ENCODE peak calls at places on chromosomes 2 and 18, in ten cellular contexts. D is A549; H is prostate gland; K is right cardiac atrium; Q is GM23338; P is CD4-positive, alpha-beta memory T cell; Y is osteoblast; A is heart left ventricle; I is adrenal gland; E is lower lobe of right lung. F is an unnamed sample.

GRCh38 chr2:96150791-96151594 is 5.8 kb upstream of the DUSP2 start:
- DNase-seq in Q (no peak), I (no peak), H (no peak), P (no peak), D (no peak), K (no peak), A (no peak), E (peak; percentile 27), Y (peak; percentile 64), F (no peak)

GRCh38 chr2:12738112-12738485 is 21.4 kb downstream of the TRIB2 start:
- DNase-seq in I (no peak), Y (no peak), P (no peak), Q (no peak), E (no peak), A (no peak), K (no peak), H (no peak), D (no peak), F (no peak)

GRCh38 chr2:71277536-71278103 is 50.7 kb upstream of the PAIP2B start:
- DNase-seq in H (no peak), P (no peak), E (peak; percentile 53), Q (peak; percentile 82), D (peak; percentile 75), I (peak; percentile 63), K (peak; percentile 81), Y (peak; percentile 85), A (peak; percentile 63), F (peak; percentile 40)

GRCh38 chr2:26008851-26009566 is 24.9 kb upstream of the RAB10 start:
- DNase-seq in H (peak; percentile 89), K (peak; percentile 76), A (peak; percentile 69), P (no peak), Y (peak; percentile 90), Q (no peak), E (peak; percentile 82), I (peak; percentile 82), D (peak; percentile 68), F (no peak)

GRCh38 chr2:132437852-132438649 is 21.4 kb downstream of the GPR39 start:
- DNase-seq in D (no peak), K (no peak), A (no peak), E (no peak), H (no peak), Y (no peak), I (no peak), Q (no peak), P (no peak), F (no peak)

GRCh38 chr2:9820020-9820973 is 23.0 kb upstream of the TAF1B start:
- DNase-seq in P (no peak), Y (peak; percentile 90), H (no peak), Q (peak; percentile 59), D (no peak), I (peak; percentile 48), K (no peak), E (peak; percentile 48), A (no peak), F (peak; percentile 48)

GRCh38 chr2:147884796-147885195 is 40.0 kb downstream of the ACVR2A start:
- DNase-seq in Y (no peak), D (no peak), I (no peak), K (no peak), E (no peak), H (no peak), Q (no peak), A (no peak), P (no peak), F (no peak)

GRCh38 chr2:68807821-68808266 is 63.4 kb downstream of the BMP10 start:
- DNase-seq in H (peak; percentile 88), Q (no peak), I (no peak), E (peak; percentile 60), K (peak; percentile 72), Y (no peak), A (no peak), D (no peak), P (no peak), F (no peak)

GRCh38 chr2:175914846-175915245 is 87.2 kb downstream of the LNPK start:
- DNase-seq in E (no peak), P (no peak), Y (no peak), A (no peak), H (no peak), Q (no peak), D (no peak), K (no peak), I (no peak), F (no peak)

GRCh38 chr2:69238449-69239031 is 148.5 kb downstream of the GFPT1 start:
- DNase-seq in Q (no peak), K (no peak), Y (no peak), P (no peak), I (no peak), H (no peak), A (no peak), E (no peak), D (no peak), F (no peak)

GRCh38 chr2:151671198-151671597 is 63.1 kb downstream of the NEB start:
- DNase-seq in A (no peak), K (no peak), D (no peak), E (no peak), P (no peak), H (no peak), Y (peak; percentile 1), Q (no peak), I (no peak), F (no peak)

GRCh38 chr2:43041167-43041566 is 185.2 kb downstream of the ZFP36L2 start:
- DNase-seq in Q (no peak), E (no peak), H (no peak), D (no peak), P (no peak), K (no peak), Y (peak; percentile 43), I (no peak), A (no peak), F (peak; percentile 5)

GRCh38 chr18:38886852-38887670 is 1321.5 kb upstream of the CELF4 start:
- DNase-seq in Y (no peak), E (no peak), H (no peak), P (no peak), A (no peak), I (no peak), K (no peak), D (no peak), Q (peak; percentile 3), F (no peak)
- H3K27ac ChIP-seq in Y (no peak overlapping the region), E (no peak overlapping the region), H (no peak overlapping the region), P (no peak overlapping the region), A (no peak overlapping the region), I (no peak overlapping the region), K (no peak overlapping the region), D (no peak overlapping the region), Q (no peak overlapping the region), F (no peak overlapping the region)

GRCh38 chr2:196718796-196719564 is 79.5 kb downstream of the CCDC150 start:
- DNase-seq in A (no peak), K (peak; percentile 51), H (no peak), D (peak; percentile 37), Q (peak; percentile 44), P (no peak), I (peak; percentile 57), Y (peak; percentile 52), E (no peak), F (peak; percentile 76)
- H3K27ac ChIP-seq in A (no peak overlapping the region), K (no peak overlapping the region), H (no peak overlapping the region), D (peak overlapping the region; percentile 86), Q (peak overlapping the region; percentile 21), P (no peak overlapping the region), I (no peak overlapping the region), Y (peak overlapping the region; percentile 54), E (no peak overlapping the region), F (no peak overlapping the region)

GRCh38 chr2:165499131-165499530 is 29.6 kb downstream of the CSRNP3 start:
- DNase-seq in P (no peak), Q (no peak), H (no peak), K (no peak), I (no peak), A (no peak), E (no peak), D (no peak), Y (no peak), F (no peak)
- H3K27ac ChIP-seq in P (no peak overlapping the region), Q (no peak overlapping the region), H (no peak overlapping the region), K (no peak overlapping the region), I (no peak overlapping the region), A (no peak overlapping the region), E (no peak overlapping the region), D (no peak overlapping the region), Y (no peak overlapping the region), F (no peak overlapping the region)

DNA sequence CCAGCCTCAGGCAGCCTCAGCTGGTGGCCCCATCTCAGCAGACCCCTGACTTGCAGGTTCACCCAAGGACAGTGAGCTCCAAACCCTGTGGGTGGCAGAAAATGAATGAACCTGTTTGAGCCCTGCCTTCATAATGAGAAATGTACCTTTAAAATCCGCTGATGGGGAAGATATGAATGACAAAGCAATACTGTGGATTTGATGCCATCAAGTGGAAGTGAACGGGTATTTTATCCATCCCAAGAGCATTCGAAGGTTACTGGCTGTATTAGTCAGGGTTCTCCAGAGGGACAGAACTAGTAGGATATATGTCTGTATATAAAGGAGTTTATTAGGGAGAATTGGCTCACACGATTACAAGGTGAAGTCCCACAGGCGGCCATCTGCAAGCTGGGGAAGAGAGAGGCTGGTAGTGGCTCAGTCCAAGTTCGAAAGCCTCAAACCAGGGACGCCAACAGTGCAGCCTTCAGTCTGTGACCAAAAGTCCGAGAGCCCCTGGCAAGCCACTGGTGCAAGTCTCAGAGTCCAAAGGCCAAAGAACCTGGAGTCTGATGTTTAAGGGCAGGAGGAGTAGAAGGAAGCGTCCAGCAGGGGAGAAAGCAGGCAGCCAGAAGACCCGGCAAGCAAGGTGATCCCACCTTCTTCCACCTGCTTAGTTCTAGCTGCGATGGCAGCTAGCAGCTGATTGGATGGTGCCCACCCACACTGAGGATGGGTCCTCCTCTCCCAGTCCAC is 32.1 kb downstream of the TOGARAM2 start:
- DNase-seq in I (no peak), D (no peak), K (peak; percentile 35), E (no peak), H (no peak), Y (no peak), P (no peak), Q (no peak), A (no peak), F (no peak)
- H3K27ac ChIP-seq in I (no peak overlapping the region), D (no peak overlapping the region), K (peak overlapping the region; percentile 97), E (no peak overlapping the region), H (no peak overlapping the region), Y (no peak overlapping the region), P (peak overlapping the region; percentile 86), Q (no peak overlapping the region), A (peak overlapping the region; percentile 98), F (no peak overlapping the region)

DNA sequence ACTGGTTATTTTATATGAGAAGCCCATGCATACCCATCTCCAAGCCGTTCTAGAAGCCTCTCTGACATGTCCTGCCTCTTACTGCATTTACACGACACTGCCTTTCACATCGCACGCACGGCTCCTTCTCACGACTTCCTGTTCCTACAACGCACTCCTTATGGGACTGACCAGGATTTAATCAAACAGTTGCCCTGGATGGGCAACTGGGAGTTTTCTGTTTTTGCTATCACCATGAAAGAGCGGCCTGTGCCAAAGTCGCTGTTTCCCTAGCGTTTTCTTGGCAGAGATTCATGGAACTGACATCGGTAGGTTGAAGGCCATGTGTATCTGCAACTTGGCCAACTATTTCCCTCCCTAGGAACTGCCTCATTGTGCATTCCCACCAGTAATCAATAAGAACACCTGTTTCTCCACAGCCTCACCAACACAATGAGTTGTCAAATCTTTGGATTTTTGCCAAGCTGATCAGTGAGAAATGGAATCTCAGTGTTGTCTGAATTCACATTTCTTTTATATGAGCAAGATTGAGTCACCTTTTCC is 97.2 kb upstream of the OTOS start:
- DNase-seq in D (no peak), Q (no peak), K (peak; percentile 68), H (no peak), P (no peak), I (peak; percentile 92), E (peak; percentile 24), Y (peak; percentile 79), A (peak; percentile 61), F (peak; percentile 91)
- H3K27ac ChIP-seq in D (no peak overlapping the region), Q (no peak overlapping the region), K (peak overlapping the region; percentile 67), H (peak overlapping the region; percentile 62), P (no peak overlapping the region), I (peak overlapping the region; percentile 84), E (no peak overlapping the region), Y (peak overlapping the region; percentile 46), A (peak overlapping the region; percentile 93), F (peak overlapping the region; percentile 77)

F was measured in body of pancreas.